ENCODE peak calls at places on chromosomes 4 and X, in six cellular contexts. H, E, J, T, B and M are unnamed samples.

GRCh38 chrX:24260827-24261550 is 52.9 kb downstream of the SUPT20HL2 start:
- DNase-seq in H (no peak), B (no peak), T (no peak), E (no peak), J (no peak), M (peak)

GRCh38 chr4:165874799-165875371 is 1.8 kb downstream of the TLL1 start:
- DNase-seq in B (peak), H (peak), E (no peak), J (no peak), T (peak), M (peak)

GRCh38 chr4:90443231-90443630 is 316.0 kb downstream of the CCSER1 start:
- DNase-seq in H (peak), J (no peak), T (no peak), B (no peak), E (no peak), M (no peak)

GRCh38 chr4:153789741-153790651 is 1.1 kb upstream of the SFRP2 start:
- DNase-seq in T (no peak), H (no peak), E (no peak), J (no peak), B (peak), M (no peak)

GRCh38 chr4:60619531-60620305 is 580.4 kb upstream of the ADGRL3 start:
- DNase-seq in H (no peak), J (peak), B (no peak), T (no peak), E (no peak), M (peak)

GRCh38 chr4:158782539-158783360 is 13.9 kb downstream of the FNIP2 start:
- DNase-seq in T (no peak), J (peak), B (no peak), H (peak), E (no peak), M (peak)

GRCh38 chr4:111699163-111699562 is 446.1 kb upstream of the FAM241A start:
- DNase-seq in T (no peak), J (no peak), E (no peak), B (no peak), H (no peak), M (no peak)

GRCh38 chr4:92235741-92236140 is 68.0 kb upstream of the GRID2 start:
- DNase-seq in J (no peak), H (no peak), T (no peak), E (no peak), B (no peak), M (no peak)

GRCh38 chr4:123587983-123588494 is 191.4 kb downstream of the SPRY1 start:
- DNase-seq in B (no peak), H (peak), T (no peak), J (peak), E (no peak), M (peak)

GRCh38 chr4:152369203-152369902 is 166.5 kb downstream of the FBXW7 start:
- DNase-seq in T (no peak), J (no peak), B (no peak), H (no peak), E (no peak), M (no peak)

GRCh38 chrX:7444967-7445366 is 297.0 kb upstream of the PUDP start:
- DNase-seq in B (no peak), T (no peak), H (peak), J (no peak), E (no peak), M (peak)

GRCh38 chr4:8269535-8270417 is at the start of gene HTRA3:
- DNase-seq in B (no peak), T (peak), J (no peak), H (peak), E (no peak), M (peak)

GRCh38 chr4:24032371-24032989 is 142.6 kb upstream of the PPARGC1A start:
- DNase-seq in H (peak), E (no peak), B (peak), J (no peak), T (no peak), M (peak)